ENCODE peak calls at places on chromosomes 2 and 18, in eight cellular contexts. One of them, this sample, is unnamed.

GRCh38 chr2:137659616-137660015 is 304.7 kb upstream of the HNMT start:
- DNase-seq in body of pancreas: no peak
- DNase-seq in cardiac fibroblast: peak; percentile 17
- DNase-seq in foreskin fibroblast: peak; percentile 0
- DNase-seq in OCI-LY7: no peak
- DNase-seq in type B pancreatic cell: no peak
- DNase-seq in upper lobe of right lung: no peak
- DNase-seq in fibroblast of lung: no peak
- DNase-seq in this sample: no peak

GRCh38 chr2:241235859-241236593 is 47.5 kb downstream of the ANO7 start:
- DNase-seq in body of pancreas: no peak
- DNase-seq in cardiac fibroblast: no peak
- DNase-seq in foreskin fibroblast: no peak
- DNase-seq in OCI-LY7: no peak
- DNase-seq in type B pancreatic cell: no peak
- DNase-seq in upper lobe of right lung: peak; percentile 47
- DNase-seq in fibroblast of lung: no peak
- DNase-seq in this sample: no peak

GRCh38 chr2:75146903-75147332 is 52.4 kb downstream of the TACR1 start:
- DNase-seq in body of pancreas: no peak
- DNase-seq in cardiac fibroblast: peak; percentile 66
- DNase-seq in foreskin fibroblast: peak; percentile 33
- DNase-seq in OCI-LY7: no peak
- DNase-seq in type B pancreatic cell: no peak
- DNase-seq in upper lobe of right lung: no peak
- DNase-seq in fibroblast of lung: peak; percentile 13
- DNase-seq in this sample: no peak

GRCh38 chr2:140442319-140442718 is 1662.1 kb upstream of the NXPH2 start:
- DNase-seq in body of pancreas: no peak
- DNase-seq in cardiac fibroblast: peak; percentile 38
- DNase-seq in foreskin fibroblast: peak; percentile 44
- DNase-seq in OCI-LY7: no peak
- DNase-seq in type B pancreatic cell: no peak
- DNase-seq in upper lobe of right lung: no peak
- DNase-seq in fibroblast of lung: peak; percentile 18
- DNase-seq in this sample: no peak

GRCh38 chr2:124066776-124067175 is 41.7 kb downstream of the CNTNAP5 start:
- DNase-seq in body of pancreas: no peak
- DNase-seq in cardiac fibroblast: no peak
- DNase-seq in foreskin fibroblast: no peak
- DNase-seq in OCI-LY7: no peak
- DNase-seq in type B pancreatic cell: no peak
- DNase-seq in upper lobe of right lung: no peak
- DNase-seq in fibroblast of lung: no peak
- DNase-seq in this sample: no peak

GRCh38 chr2:212957624-212958023 is 193.8 kb downstream of the IKZF2 start:
- DNase-seq in body of pancreas: no peak
- DNase-seq in cardiac fibroblast: no peak
- DNase-seq in foreskin fibroblast: no peak
- DNase-seq in OCI-LY7: no peak
- DNase-seq in type B pancreatic cell: no peak
- DNase-seq in upper lobe of right lung: no peak
- DNase-seq in fibroblast of lung: no peak
- DNase-seq in this sample: no peak

GRCh38 chr2:239337122-239337876 is 63.5 kb downstream of the HDAC4 start:
- DNase-seq in body of pancreas: no peak
- DNase-seq in cardiac fibroblast: no peak
- DNase-seq in foreskin fibroblast: peak; percentile 45
- DNase-seq in OCI-LY7: no peak
- DNase-seq in type B pancreatic cell: no peak
- DNase-seq in upper lobe of right lung: no peak
- DNase-seq in fibroblast of lung: no peak
- DNase-seq in this sample: no peak

GRCh38 chr2:161418715-161419337 is 2.7 kb downstream of the TBR1 start:
- DNase-seq in body of pancreas: no peak
- DNase-seq in cardiac fibroblast: no peak
- DNase-seq in foreskin fibroblast: peak; percentile 47
- DNase-seq in OCI-LY7: no peak
- DNase-seq in type B pancreatic cell: no peak
- DNase-seq in upper lobe of right lung: no peak
- DNase-seq in fibroblast of lung: peak; percentile 19
- DNase-seq in this sample: peak; percentile 58

GRCh38 chr2:75238670-75239330 is 39.5 kb upstream of the TACR1 start:
- DNase-seq in body of pancreas: no peak
- DNase-seq in cardiac fibroblast: peak; percentile 93
- DNase-seq in foreskin fibroblast: peak; percentile 71
- DNase-seq in OCI-LY7: no peak
- DNase-seq in type B pancreatic cell: no peak
- DNase-seq in upper lobe of right lung: no peak
- DNase-seq in fibroblast of lung: peak; percentile 82
- DNase-seq in this sample: no peak

GRCh38 chr2:95574506-95574905 is 17.3 kb upstream of the TRIM43 start:
- DNase-seq in body of pancreas: no peak
- DNase-seq in cardiac fibroblast: no peak
- DNase-seq in foreskin fibroblast: peak; percentile 4
- DNase-seq in OCI-LY7: no peak
- DNase-seq in type B pancreatic cell: no peak
- DNase-seq in upper lobe of right lung: no peak
- DNase-seq in fibroblast of lung: no peak
- DNase-seq in this sample: no peak

GRCh38 chr18:34131008-34131407 is 93.7 kb downstream of the NOL4 start:
- DNase-seq in body of pancreas: no peak
- DNase-seq in cardiac fibroblast: no peak
- DNase-seq in foreskin fibroblast: no peak
- DNase-seq in OCI-LY7: no peak
- DNase-seq in type B pancreatic cell: no peak
- DNase-seq in upper lobe of right lung: no peak
- DNase-seq in fibroblast of lung: peak; percentile 4
- DNase-seq in this sample: no peak

DNA sequence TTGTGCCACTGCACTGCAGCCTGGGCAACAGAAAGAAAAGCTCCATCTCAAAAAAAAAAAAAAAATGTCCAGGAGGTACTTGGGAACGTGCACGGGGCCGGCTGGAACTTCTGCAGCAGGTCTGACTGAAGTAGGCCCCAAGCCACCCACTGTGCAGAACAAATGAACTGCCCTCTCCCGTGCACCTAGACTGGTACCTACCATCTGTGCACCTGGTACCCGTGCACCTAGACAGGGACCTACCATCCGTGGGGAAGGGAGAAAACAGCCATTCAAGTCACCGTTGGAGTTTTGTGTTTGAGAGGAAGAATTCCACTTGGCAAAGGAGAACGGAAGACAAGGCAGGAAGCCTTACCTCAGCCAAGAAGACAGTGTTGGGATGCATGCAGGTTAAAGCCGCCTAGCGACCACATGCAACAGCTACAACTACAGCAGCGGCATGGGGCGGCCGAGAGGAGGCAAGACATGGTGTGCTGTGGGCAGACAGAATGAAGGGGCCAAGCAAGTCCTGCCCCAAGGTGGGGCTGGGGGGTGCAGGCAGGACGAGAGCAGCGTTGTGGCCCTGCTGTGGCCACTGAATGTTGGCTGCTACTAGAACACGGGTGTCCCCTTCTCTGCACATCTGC is 16.1 kb downstream of the ST3GAL5 start:
- DNase-seq in body of pancreas: no peak
- DNase-seq in cardiac fibroblast: no peak
- DNase-seq in foreskin fibroblast: no peak
- DNase-seq in OCI-LY7: no peak
- DNase-seq in type B pancreatic cell: no peak
- DNase-seq in upper lobe of right lung: no peak
- DNase-seq in fibroblast of lung: no peak
- DNase-seq in this sample: no peak
- TF ChIP-seq CTCF in body of pancreas: no peak
- TF ChIP-seq CTCF in cardiac fibroblast: no peak
- TF ChIP-seq CTCF in foreskin fibroblast: no peak
- TF ChIP-seq CTCF in OCI-LY7: no peak
- TF ChIP-seq CTCF in type B pancreatic cell: no peak
- TF ChIP-seq CTCF in upper lobe of right lung: no peak
- TF ChIP-seq CTCF in fibroblast of lung: no peak
- TF ChIP-seq CTCF in this sample: peak; percentile 9

GRCh38 chr2:219911541-219911940 is 284.1 kb downstream of the SLC4A3 start:
- DNase-seq in body of pancreas: no peak
- DNase-seq in cardiac fibroblast: no peak
- DNase-seq in foreskin fibroblast: no peak
- DNase-seq in OCI-LY7: no peak
- DNase-seq in type B pancreatic cell: no peak
- DNase-seq in upper lobe of right lung: no peak
- DNase-seq in fibroblast of lung: peak; percentile 47
- DNase-seq in this sample: no peak

GRCh38 chr2:219912530-219912929 is 285.1 kb downstream of the SLC4A3 start:
- DNase-seq in body of pancreas: peak; percentile 6
- DNase-seq in cardiac fibroblast: no peak
- DNase-seq in foreskin fibroblast: peak; percentile 70
- DNase-seq in OCI-LY7: no peak
- DNase-seq in type B pancreatic cell: no peak
- DNase-seq in upper lobe of right lung: no peak
- DNase-seq in fibroblast of lung: peak; percentile 75
- DNase-seq in this sample: peak; percentile 15

GRCh38 chr2:219905640-219906039 is 278.2 kb downstream of the SLC4A3 start:
- DNase-seq in body of pancreas: no peak
- DNase-seq in cardiac fibroblast: no peak
- DNase-seq in foreskin fibroblast: no peak
- DNase-seq in OCI-LY7: no peak
- DNase-seq in type B pancreatic cell: no peak
- DNase-seq in upper lobe of right lung: no peak
- DNase-seq in fibroblast of lung: no peak
- DNase-seq in this sample: no peak

GRCh38 chr2:219906114-219906693 is 278.8 kb downstream of the SLC4A3 start:
- DNase-seq in body of pancreas: no peak
- DNase-seq in cardiac fibroblast: no peak
- DNase-seq in foreskin fibroblast: no peak
- DNase-seq in OCI-LY7: no peak
- DNase-seq in type B pancreatic cell: no peak
- DNase-seq in upper lobe of right lung: no peak
- DNase-seq in fibroblast of lung: no peak
- DNase-seq in this sample: no peak

DNA sequence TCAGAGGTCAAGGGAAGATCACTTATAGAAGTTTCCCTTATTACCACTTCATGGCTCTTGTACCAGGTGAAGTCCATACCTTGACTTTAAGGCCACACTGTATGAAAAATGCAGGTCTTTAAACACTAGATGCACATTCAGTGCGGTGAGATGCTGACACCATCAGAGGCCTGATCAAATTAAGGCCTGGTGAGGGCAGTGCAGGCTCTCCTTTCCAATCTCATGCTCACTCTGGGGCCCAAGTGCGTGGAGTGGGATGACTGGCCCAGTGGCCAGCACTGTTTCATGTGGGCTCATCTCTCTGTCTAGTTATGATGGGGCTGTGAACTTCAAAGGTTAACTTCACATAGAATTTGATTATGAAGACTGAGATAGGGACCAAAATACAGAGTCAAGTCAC is 281.1 kb downstream of the SLC4A3 start:
- DNase-seq in body of pancreas: no peak
- DNase-seq in cardiac fibroblast: no peak
- DNase-seq in foreskin fibroblast: no peak
- DNase-seq in OCI-LY7: no peak
- DNase-seq in type B pancreatic cell: no peak
- DNase-seq in upper lobe of right lung: no peak
- DNase-seq in fibroblast of lung: no peak
- DNase-seq in this sample: no peak
- TF ChIP-seq CTCF in body of pancreas: no peak
- TF ChIP-seq CTCF in cardiac fibroblast: no peak
- TF ChIP-seq CTCF in foreskin fibroblast: no peak
- TF ChIP-seq CTCF in OCI-LY7: no peak
- TF ChIP-seq CTCF in type B pancreatic cell: no peak
- TF ChIP-seq CTCF in upper lobe of right lung: no peak
- TF ChIP-seq CTCF in fibroblast of lung: no peak
- TF ChIP-seq CTCF in this sample: no peak

DNA sequence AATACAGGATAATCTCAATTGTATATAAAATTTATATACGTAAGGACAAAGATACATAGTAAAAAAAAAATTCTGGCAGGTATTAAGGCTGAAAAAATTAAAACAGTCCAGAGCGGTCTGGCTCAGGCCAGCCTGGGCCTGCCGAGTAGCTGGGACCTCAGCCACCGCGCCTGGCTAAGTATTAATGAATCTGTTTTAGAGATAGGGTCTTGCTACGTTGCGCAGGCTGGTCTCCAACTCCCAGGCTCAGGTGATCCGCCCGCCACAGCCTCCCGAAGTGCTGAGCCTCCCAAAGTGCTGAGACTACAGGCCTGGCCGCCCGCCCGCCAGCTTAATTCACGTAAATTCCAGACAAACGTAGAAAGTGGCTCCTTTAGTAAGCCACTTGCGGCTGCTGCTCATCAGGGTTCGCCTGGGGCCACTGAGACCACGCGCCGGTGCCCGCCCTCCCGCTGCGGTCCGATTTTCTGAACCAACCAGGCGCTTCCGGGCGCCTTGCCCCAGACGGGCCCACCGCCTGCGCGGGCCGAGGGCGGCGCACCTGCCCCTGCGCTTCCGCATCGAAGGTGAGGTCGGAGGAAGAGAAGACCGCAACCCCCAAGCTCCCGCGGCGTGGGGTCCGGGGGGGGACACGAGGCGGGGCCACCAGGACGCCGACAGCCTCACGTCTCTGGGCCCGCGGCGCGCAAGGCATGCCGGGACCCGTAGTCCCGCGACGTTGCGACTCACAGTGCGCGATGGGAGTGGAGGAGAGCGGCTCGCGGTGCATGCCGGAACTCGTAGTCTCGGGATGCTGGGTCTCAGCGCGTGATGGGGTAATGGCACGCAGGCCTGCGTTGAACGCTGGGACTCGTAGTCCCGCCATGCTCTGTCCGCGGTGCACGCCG is 695 bp upstream of the CTDP1 start:
- DNase-seq in body of pancreas: peak; percentile 99
- DNase-seq in cardiac fibroblast: peak; percentile 99
- DNase-seq in foreskin fibroblast: peak; percentile 100
- DNase-seq in OCI-LY7: peak; percentile 96
- DNase-seq in type B pancreatic cell: peak; percentile 98
- DNase-seq in upper lobe of right lung: peak; percentile 100
- DNase-seq in fibroblast of lung: peak; percentile 99
- DNase-seq in this sample: peak; percentile 95
- TF ChIP-seq CTCF in body of pancreas: no peak
- TF ChIP-seq CTCF in cardiac fibroblast: no peak
- TF ChIP-seq CTCF in foreskin fibroblast: no peak
- TF ChIP-seq CTCF in OCI-LY7: no peak
- TF ChIP-seq CTCF in type B pancreatic cell: no peak
- TF ChIP-seq CTCF in upper lobe of right lung: no peak
- TF ChIP-seq CTCF in fibroblast of lung: no peak
- TF ChIP-seq CTCF in this sample: no peak

DNA sequence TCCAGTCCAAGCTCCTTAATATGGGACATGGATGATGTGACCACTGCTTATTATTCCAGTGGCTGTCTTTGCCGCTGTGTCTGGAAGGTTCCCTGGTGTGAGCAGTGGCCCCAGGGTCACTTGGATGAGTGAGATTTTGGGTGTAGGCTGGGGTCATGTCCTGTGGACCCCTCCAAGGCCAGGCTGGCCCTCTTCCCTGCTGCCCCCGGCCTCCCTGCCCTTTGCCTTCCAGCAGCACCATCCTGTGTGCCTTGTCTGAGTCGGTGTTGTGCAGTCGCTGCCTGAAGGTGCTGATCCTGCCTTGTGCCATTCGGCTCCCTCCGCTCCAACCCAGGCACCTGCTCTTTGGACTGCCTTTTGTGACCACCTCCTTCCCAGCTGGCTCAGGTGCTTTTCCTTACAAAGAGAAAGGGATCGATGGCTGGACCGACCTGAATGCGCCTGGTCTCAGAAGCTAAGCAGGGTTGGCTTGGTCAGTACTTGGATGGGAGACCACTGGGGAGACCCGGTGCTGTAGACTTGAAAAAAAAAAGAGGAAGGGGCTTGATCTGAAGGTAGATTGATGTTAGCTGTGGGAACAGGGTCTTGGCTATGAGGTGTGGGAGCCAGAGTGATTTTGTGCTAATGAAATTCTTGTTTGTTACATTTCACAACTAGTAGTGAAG is 16.7 kb upstream of the GREB1 start:
- DNase-seq in body of pancreas: no peak
- DNase-seq in cardiac fibroblast: no peak
- DNase-seq in foreskin fibroblast: no peak
- DNase-seq in OCI-LY7: no peak
- DNase-seq in type B pancreatic cell: no peak
- DNase-seq in upper lobe of right lung: no peak
- DNase-seq in fibroblast of lung: no peak
- DNase-seq in this sample: no peak
- TF ChIP-seq CTCF in body of pancreas: no peak
- TF ChIP-seq CTCF in cardiac fibroblast: no peak
- TF ChIP-seq CTCF in foreskin fibroblast: no peak
- TF ChIP-seq CTCF in OCI-LY7: no peak
- TF ChIP-seq CTCF in type B pancreatic cell: no peak
- TF ChIP-seq CTCF in upper lobe of right lung: no peak
- TF ChIP-seq CTCF in fibroblast of lung: no peak
- TF ChIP-seq CTCF in this sample: no peak

This sample was measured in nephron progenitor cell.